ENCODE peak calls at places on chromosome 2, in four cellular contexts. T, B, G and N are unnamed samples. For H3K36me3, the result is how much of the 10 kb centered on the place peaks cover.

GRCh38 chr2:94861308-94862152 is 9.7 kb upstream of the TEKT4 start:
- DNase-seq in G (no peak), B (no peak), T (no peak), N (no peak)

GRCh38 chr2:74843371-74844298 is 9.7 kb downstream of the HK2 start:
- DNase-seq in T (no peak), B (peak), G (no peak), N (no peak)

GRCh38 chr2:23009545-23010149 is 375.3 kb upstream of the KLHL29 start:
- DNase-seq in T (no peak), B (peak), G (peak), N (no peak)

GRCh38 chr2:163731735-163732134 is 4.1 kb downstream of the FIGN start:
- DNase-seq in B (no peak), G (no peak), T (no peak), N (no peak)

GRCh38 chr2:64987001-64987962 is 1.9 kb upstream of the SLC1A4 start:
- DNase-seq in B (peak), G (no peak), T (peak), N (peak)

GRCh38 chr2:72173640-72174321 is 26.1 kb upstream of the CYP26B1 start:
- DNase-seq in T (no peak), G (no peak), B (peak), N (no peak)

GRCh38 chr2:218326315-218326714 is 30.3 kb upstream of the CATIP start:
- DNase-seq in G (no peak), B (no peak), T (no peak), N (no peak)

GRCh38 chr2:219521066-219521880 is 7.0 kb downstream of the ASIC4 start:
- DNase-seq in G (no peak), B (peak), T (no peak), N (no peak)

GRCh38 chr2:8421658-8422499 is 260.0 kb upstream of the ID2 start:
- DNase-seq in T (no peak), G (no peak), B (no peak), N (no peak)

GRCh38 chr2:64419591-64420165 is 34.3 kb upstream of the LGALSL start:
- DNase-seq in B (no peak), T (no peak), G (no peak), N (no peak)

GRCh38 chr2:54955358-54955673 is 94.9 kb downstream of the RTN4 start:
- DNase-seq in T (no peak), G (no peak), B (no peak), N (no peak)

GRCh38 chr2:241943961-241944575 is 74.5 kb downstream of the RTP5 start:
- DNase-seq in G (no peak), T (no peak), B (no peak), N (no peak)

GRCh38 chr2:236554629-236555282 is 14.9 kb upstream of the ACKR3 start:
- DNase-seq in B (no peak), T (no peak), G (no peak), N (no peak)

GRCh38 chr2:120395686-120396518 is 50.0 kb downstream of the INHBB start:
- DNase-seq in G (no peak), T (peak), B (no peak), N (no peak)

GRCh38 chr2:237315170-237315880 is 98.6 kb downstream of the COL6A3 start:
- DNase-seq in G (peak), T (peak), B (peak), N (no peak)

GRCh38 chr2:37301408-37301807 is 23.2 kb downstream of the PRKD3 start:
- DNase-seq in T (no peak), G (no peak), B (no peak), N (no peak)

GRCh38 chr2:207219716-207220414 is 54.1 kb upstream of the KLF7 start:
- DNase-seq in G (no peak), T (no peak), B (peak), N (no peak)

GRCh38 chr2:2787301-2787907 is 456.3 kb upstream of the MYT1L start:
- DNase-seq in B (no peak), G (no peak), T (no peak), N (no peak)

GRCh38 chr2:200662727-200663126 is 76.9 kb downstream of the AOX1 start:
- DNase-seq in B (peak), T (no peak), G (no peak), N (peak)

GRCh38 chr2:170929686-170930050 is 615 bp downstream of the GORASP2 start:
- DNase-seq in G (peak), T (peak), B (peak), N (no peak)

GRCh38 chr2:122034797-122035196 is 279.3 kb downstream of the TSN start:
- DNase-seq in T (no peak), G (no peak), B (no peak), N (no peak)

GRCh38 chr2:66364495-66364992 is 70.4 kb upstream of the MEIS1 start:
- DNase-seq in G (no peak), B (peak), T (no peak), N (no peak)

GRCh38 chr2:176130917-176131616 is 1.6 kb downstream of the HOXD8 start:
- DNase-seq in T (no peak), G (no peak), B (no peak), N (no peak)

GRCh38 chr2:69113627-69114026 is 100.6 kb downstream of the ANTXR1 start:
- DNase-seq in T (no peak), G (no peak), B (no peak), N (no peak)

GRCh38 chr2:120536141-120536540 is 190.2 kb downstream of the INHBB start:
- DNase-seq in T (peak), B (no peak), G (no peak), N (no peak)

GRCh38 chr2:172233947-172234715 is 131.4 kb upstream of the DLX2 start:
- DNase-seq in T (no peak), G (no peak), B (no peak), N (no peak)

GRCh38 chr2:219844756-219845155 is 217.3 kb downstream of the SLC4A3 start:
- DNase-seq in B (no peak), G (no peak), T (no peak), N (no peak)

GRCh38 chr2:31037058-31037457 is 101.2 kb downstream of the GALNT14 start:
- DNase-seq in G (no peak), T (no peak), B (no peak), N (no peak)

GRCh38 chr2:12381543-12382323 is 335.0 kb upstream of the TRIB2 start:
- DNase-seq in T (no peak), G (no peak), B (peak), N (no peak)

GRCh38 chr2:70188460-70188859 is 2.4 kb downstream of the C2orf42 start:
- DNase-seq in B (no peak), T (no peak), G (no peak), N (no peak)

GRCh38 chr2:155218945-155219344 is 520.5 kb downstream of the KCNJ3 start:
- DNase-seq in G (no peak), B (no peak), T (no peak), N (no peak)

GRCh38 chr2:216619411-216620393 is 13.5 kb upstream of the IGFBP2 start:
- DNase-seq in G (no peak), B (peak), T (no peak), N (no peak)

GRCh38 chr2:23745068-23745725 is 181.7 kb downstream of the ATAD2B start:
- DNase-seq in T (no peak), B (no peak), G (no peak), N (no peak)

GRCh38 chr2:144886847-144887246 is 366.9 kb upstream of the ZEB2 start:
- DNase-seq in G (no peak), T (no peak), B (no peak), N (no peak)

GRCh38 chr2:26473796-26474195 is 4.1 kb downstream of the OTOF start:
- DNase-seq in B (no peak), G (no peak), T (peak), N (no peak)

GRCh38 chr2:121825003-121825950 is 69.8 kb downstream of the TSN start:
- DNase-seq in T (no peak), B (no peak), G (no peak), N (no peak)

GRCh38 chr2:241868661-241869081 is 858 bp upstream of the RTP5 start:
- DNase-seq in T (peak), B (no peak), G (no peak), N (no peak)

GRCh38 chr2:16031848-16032159 is 91.5 kb downstream of the MYCN start:
- DNase-seq in T (no peak), B (no peak), G (no peak), N (no peak)

DNA sequence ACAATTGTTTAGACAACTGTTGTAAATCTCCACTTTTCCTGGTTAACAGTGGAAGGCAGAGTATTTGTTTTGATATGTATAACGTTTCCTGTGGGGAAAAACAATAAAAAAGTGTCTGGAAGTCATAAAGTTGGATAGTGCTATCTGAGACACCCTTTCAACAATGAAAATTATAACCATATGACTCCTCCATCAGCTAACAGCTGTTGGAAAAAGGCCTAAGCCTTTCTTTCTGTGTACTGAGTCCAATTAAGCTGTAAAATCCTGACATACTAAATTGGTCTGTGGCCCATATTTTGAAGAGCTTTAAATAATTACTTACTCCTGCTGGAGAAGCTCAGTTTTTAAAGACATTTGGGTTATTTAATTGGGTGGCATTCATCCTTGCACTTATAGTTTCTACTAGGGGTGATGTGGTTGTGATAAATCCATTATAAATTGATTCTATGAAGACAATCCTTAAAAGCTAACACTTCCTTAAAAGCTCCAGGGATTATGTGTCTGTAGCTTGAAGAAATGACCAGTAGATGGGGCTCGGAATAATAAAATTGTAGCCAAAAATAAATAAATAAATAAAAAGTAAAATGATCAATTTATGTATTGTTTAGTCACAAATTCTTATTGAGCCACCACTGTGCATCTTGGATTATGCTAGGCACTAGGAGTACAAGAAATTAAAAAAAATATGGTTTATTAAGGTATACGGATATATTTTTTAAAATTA is 698.2 kb upstream of the NXPH2 start:
- DNase-seq in T (no peak), G (no peak), B (no peak), N (no peak)
- TF ChIP-seq CTCF in T (no peak), G (no peak), B (no peak), N (no peak)

GRCh38 chr2:100999995-101000394 is 2.1 kb upstream of the RPL31 start:
- DNase-seq in B (no peak), T (no peak), G (no peak), N (no peak)

GRCh38 chr2:101004671-101005325 is 2.7 kb downstream of the RPL31 start:
- DNase-seq in T (no peak), B (no peak), G (no peak), N (no peak)

GRCh38 chr2:101001713-101002561 is at the start of gene RPL31:
- DNase-seq in G (peak), T (peak), B (peak), N (peak)

GRCh38 chr2:101003278-101003775 is 1.2 kb downstream of the RPL31 start:
- DNase-seq in G (no peak), T (no peak), B (peak), N (no peak)

DNA sequence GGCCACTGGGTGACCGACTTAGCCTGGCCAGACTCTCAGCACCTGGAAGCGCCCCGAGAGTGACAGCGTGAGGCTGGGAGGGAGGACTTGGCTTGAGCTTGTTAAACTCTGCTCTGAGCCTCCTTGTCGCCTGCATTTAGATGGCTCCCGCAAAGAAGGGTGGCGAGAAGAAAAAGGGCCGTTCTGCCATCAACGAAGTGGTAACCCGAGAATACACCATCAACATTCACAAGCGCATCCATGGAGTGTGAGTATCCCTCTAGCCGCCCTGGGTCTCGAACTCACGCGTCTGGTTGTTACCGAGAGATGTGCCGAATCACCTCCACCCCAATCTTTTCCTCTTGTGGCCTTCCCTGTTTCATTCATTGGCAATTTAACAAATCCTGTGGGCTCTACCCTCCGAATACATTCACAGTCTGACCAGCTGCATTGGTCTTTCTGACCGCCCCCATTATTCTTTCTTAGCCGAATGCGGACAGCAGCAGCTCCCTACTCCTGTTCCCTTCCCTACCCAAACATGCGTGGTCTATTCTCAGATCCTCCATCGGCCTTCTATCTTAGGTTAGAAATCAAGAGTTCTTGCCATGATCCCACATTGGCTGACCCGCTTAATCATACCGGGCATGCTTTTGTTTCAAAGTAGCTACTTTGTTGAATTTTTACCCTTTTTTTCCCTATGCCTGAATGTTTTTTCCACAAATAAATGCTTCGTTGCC is 631 bp downstream of the RPL31 start:
- DNase-seq in T (no peak), B (no peak), G (no peak), N (no peak)
- H3K36me3 ChIP-seq in T (under half), B (under half), G (under half), N (under half)

DNA sequence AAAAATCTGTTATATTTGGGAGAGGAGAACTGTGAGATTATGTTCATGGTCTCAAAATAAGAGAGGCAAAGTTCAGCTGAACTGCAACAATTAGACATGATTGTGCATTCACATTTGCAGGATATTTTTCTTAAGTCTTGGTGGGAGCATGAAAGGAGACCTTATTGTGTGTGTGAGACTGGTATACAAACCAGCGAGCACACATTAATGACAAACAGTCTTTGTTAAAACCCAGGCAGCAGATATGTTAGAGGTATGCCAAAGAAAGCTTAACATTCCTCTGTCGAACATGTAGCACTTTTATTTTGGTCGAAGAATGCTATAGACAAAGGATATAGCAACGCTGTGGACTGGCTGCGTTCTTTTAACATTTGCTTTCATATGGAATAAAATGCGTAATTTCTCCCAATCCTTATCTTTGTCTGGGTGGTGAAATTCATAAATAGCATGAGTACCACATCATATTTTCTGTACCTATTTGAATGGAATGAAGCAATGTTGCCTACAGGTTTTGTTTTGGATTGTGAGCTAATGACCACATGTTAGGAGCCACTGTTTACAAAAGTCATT is 88.4 kb downstream of the ICOS start:
- DNase-seq in G (no peak), B (no peak), T (no peak), N (no peak)
- TF ChIP-seq CTCF in G (no peak), B (no peak), T (no peak), N (no peak)

DNA sequence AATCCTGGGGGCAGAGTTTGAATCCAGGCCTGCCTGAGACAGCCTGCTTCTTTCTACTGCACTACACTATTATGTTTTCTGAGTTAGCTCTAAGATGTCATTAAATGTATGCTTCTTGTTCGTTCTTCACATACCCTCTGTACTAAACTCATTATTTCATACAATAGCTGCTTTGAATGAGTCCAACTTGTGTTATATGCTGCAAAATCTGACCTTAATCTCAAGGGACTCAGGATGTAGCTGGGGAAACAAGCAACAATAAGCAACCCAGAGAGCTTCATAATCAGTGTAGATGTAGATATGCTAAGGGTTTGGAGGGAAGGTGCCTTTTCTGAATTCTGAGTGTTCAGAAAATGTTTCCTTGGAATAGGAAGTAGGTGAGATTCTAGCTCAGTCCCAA is 14.4 kb downstream of the FMNL2 start:
- DNase-seq in T (no peak), G (no peak), B (no peak), N (no peak)
- H3K36me3 ChIP-seq in T (under half), G (under half), B (under half), N (under half)

DNA sequence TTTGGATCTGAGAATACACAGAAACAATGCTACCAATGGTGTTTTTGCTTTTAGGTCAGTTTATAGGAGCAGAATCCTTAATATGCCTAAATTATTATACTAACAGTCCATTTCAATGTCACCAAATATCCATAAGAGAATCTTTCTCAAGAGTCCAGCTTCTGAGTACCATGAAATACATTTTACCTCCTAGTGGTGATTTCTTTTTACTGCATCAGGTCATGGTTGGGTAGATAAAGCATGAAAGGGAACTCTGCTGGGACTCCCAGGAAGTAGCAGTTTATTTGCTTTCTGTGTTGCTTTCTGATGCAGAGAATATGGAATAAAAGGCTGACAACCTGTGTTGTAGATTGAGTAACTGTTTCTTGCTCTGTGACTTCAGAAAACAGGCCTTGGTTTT is 115.6 kb downstream of the PPP1R1C start:
- DNase-seq in T (no peak), B (no peak), G (no peak), N (no peak)
- TF ChIP-seq CTCF in T (no peak), B (no peak), G (no peak), N (peak)

GRCh38 chr2:167929461-167929860 is 317.9 kb downstream of the STK39 start:
- DNase-seq in B (no peak), T (no peak), G (no peak), N (no peak)

GRCh38 chr2:167928434-167928833 is 319.0 kb downstream of the STK39 start:
- DNase-seq in G (no peak), T (no peak), B (no peak), N (no peak)

GRCh38 chr2:167935803-167936110 is 311.6 kb downstream of the STK39 start:
- DNase-seq in T (no peak), B (no peak), G (no peak), N (no peak)

GRCh38 chr2:167933097-167933814 is 314.1 kb downstream of the STK39 start:
- DNase-seq in G (no peak), B (no peak), T (no peak), N (no peak)

DNA sequence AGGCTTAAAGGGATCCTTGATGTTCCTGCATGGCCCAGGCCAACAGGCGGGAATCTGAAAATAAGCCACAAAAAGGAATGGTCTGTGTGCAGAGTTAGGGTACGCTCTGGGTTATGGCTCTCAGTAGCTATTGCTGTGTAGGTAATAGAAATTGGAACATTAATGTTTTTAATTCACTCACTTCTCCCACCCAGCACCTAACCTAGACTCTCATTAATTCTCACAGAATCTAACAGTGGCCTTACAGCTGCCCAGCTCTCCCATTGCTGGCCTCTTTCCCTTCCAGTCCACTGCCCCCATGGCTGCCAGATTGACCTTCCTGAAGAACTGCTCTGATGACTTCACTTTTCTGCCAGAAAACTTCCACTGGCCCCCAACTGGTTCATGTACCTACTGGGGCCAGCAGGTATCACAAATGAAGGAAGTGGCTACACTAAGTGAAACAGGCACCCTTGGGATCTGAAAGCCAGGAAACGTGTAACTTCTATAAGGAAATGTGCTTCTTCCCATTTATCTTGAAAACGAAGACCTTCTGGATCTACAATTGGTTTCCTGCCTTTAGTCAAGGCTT is 315.2 kb downstream of the STK39 start:
- DNase-seq in B (no peak), G (no peak), T (no peak), N (no peak)
- H3K36me3 ChIP-seq in B (under half), G (under half), T (under half), N (under half)

GRCh38 chr2:227932403-227932802 is 61.0 kb downstream of the DAW1 start:
- DNase-seq in B (no peak), T (no peak), G (no peak), N (no peak)
- TF ChIP-seq CTCF in B (no peak), T (no peak), G (no peak), N (no peak)

GRCh38 chr2:128300151-128300550 is 18.5 kb downstream of the HS6ST1 start:
- DNase-seq in T (no peak), B (no peak), G (no peak), N (no peak)

GRCh38 chr2:128301501-128301966 is 17.1 kb downstream of the HS6ST1 start:
- DNase-seq in B (peak), G (no peak), T (no peak), N (no peak)

GRCh38 chr2:128301021-128301420 is 17.6 kb downstream of the HS6ST1 start:
- DNase-seq in B (no peak), T (peak), G (no peak), N (no peak)

GRCh38 chr2:128299628-128300027 is 19.0 kb downstream of the HS6ST1 start:
- DNase-seq in T (peak), B (no peak), G (no peak), N (no peak)

GRCh38 chr2:128300621-128301020 is 18.0 kb downstream of the HS6ST1 start:
- DNase-seq in T (no peak), G (no peak), B (peak), N (no peak)
- H3K36me3 ChIP-seq in T (under half), G (under half), B (under half), N (under half)